ENCODE peak calls at places on chromosomes 3 and 15, in eight cellular contexts. J is cardiac muscle cell, X is psoas muscle, F is thoracic aorta, Q is MM.1S, I is RWPE2, N is body of pancreas, H is left lung. B is an unnamed sample.

GRCh38 chr3:141302364-141303141 is 65.8 kb upstream of the ZBTB38 start:
- DNase-seq in F (no peak), I (no peak), Q (no peak), H (no peak), J (no peak), X (no peak), N (no peak), B (no peak)

GRCh38 chr15:47870300-47870955 is 153.1 kb downstream of the SEMA6D start:
- DNase-seq in X (no peak), N (no peak), H (no peak), J (no peak), Q (no peak), F (no peak), I (no peak), B (no peak)

GRCh38 chr3:192212979-192213378 is 514.4 kb downstream of the FGF12 start:
- DNase-seq in J (no peak), H (peak), N (no peak), Q (no peak), I (no peak), X (no peak), F (no peak), B (no peak)

GRCh38 chr3:60333710-60334109 is 917.5 kb downstream of the FHIT start:
- DNase-seq in J (no peak), Q (no peak), X (no peak), I (no peak), N (no peak), F (no peak), H (no peak), B (no peak)

GRCh38 chr3:9047465-9048346 is 84.4 kb upstream of the RAD18 start:
- DNase-seq in H (no peak), Q (no peak), X (no peak), I (no peak), N (no peak), J (no peak), F (no peak), B (no peak)

GRCh38 chr3:149460123-149460522 is 14.4 kb upstream of the TM4SF4 start:
- DNase-seq in J (no peak), F (no peak), Q (no peak), X (no peak), I (no peak), N (peak), H (no peak), B (no peak)

GRCh38 chr15:45134682-45135604 is 5.1 kb downstream of the DUOX1 start:
- DNase-seq in Q (no peak), X (no peak), F (no peak), I (peak), H (no peak), J (peak), N (peak), B (no peak)

GRCh38 chr3:157163554-157163953 is 3.6 kb upstream of the CCNL1 start:
- DNase-seq in I (no peak), J (no peak), H (no peak), F (no peak), N (no peak), X (no peak), Q (no peak), B (no peak)

GRCh38 chr15:52759969-52760368 is 30.2 kb downstream of the ONECUT1 start:
- DNase-seq in I (no peak), N (no peak), X (no peak), Q (no peak), F (no peak), H (no peak), J (no peak), B (no peak)

GRCh38 chr3:4670352-4670751 is 177.2 kb downstream of the ITPR1 start:
- DNase-seq in J (peak), F (no peak), H (no peak), N (no peak), I (no peak), Q (no peak), X (no peak), B (no peak)

GRCh38 chr15:93158104-93158503 is 69.1 kb upstream of the RGMA start:
- DNase-seq in Q (no peak), N (no peak), H (no peak), I (no peak), F (no peak), X (peak), J (no peak), B (no peak)

GRCh38 chr15:67884514-67885225 is 44.8 kb upstream of the RNU6-1 start:
- DNase-seq in Q (peak), I (peak), J (peak), H (peak), N (peak), F (peak), X (peak), B (peak)

GRCh38 chr3:179954226-179954870 is 82.4 kb downstream of the PEX5L start:
- DNase-seq in Q (no peak), I (no peak), H (no peak), J (no peak), F (no peak), N (no peak), X (no peak), B (no peak)

GRCh38 chr3:90091557-90091956 is 984.1 kb downstream of the EPHA3 start:
- DNase-seq in Q (peak), J (peak), I (no peak), F (no peak), H (no peak), X (no peak), N (no peak), B (no peak)

GRCh38 chr3:132083583-132084372 is 49.0 kb upstream of the CPNE4 start:
- DNase-seq in I (no peak), F (no peak), N (no peak), J (no peak), X (no peak), Q (no peak), H (no peak), B (no peak)

DNA sequence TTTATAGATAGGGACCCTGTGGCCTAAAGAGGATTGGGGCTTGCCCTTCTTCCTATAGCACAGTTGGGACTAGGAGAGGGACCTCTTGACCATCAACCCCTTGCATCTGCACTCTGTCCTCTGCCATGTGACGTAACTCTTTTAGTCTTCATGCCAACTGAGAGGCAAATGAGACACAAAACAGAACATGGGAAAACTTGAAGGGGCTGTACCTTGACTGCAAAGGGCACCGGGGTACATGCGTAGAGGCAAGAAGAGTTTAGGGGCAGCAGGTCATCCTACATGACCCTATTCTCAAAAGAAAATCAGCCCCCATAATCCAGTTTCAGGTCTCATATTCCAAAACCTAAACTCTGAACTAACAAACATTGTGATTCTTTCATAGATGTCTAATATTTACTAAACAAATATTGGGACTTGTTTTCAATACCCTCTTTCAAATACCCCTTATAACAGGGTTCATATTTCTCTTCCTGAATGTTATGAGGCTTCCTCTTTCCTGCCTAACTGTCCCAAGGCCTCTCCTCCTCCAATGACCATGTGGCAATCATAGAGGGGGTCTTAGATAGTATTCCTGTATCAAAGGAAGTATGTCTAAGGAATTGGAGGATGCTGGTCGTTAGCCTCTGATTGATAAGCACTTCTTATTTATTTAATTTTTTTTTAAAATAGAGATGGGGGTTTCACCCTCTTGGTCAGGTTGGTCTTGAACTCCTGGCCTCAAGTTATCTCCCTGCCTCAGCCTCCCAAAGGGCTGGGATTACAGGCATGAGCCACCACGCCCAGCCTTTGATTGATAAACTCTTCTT is 20.6 kb downstream of the ACKR2 start:
- DNase-seq in X (no peak), I (no peak), Q (no peak), H (no peak), N (no peak), J (no peak), F (no peak), B (no peak)
- H3K27ac ChIP-seq in X (no peak), I (peak), Q (no peak), H (no peak), N (no peak), J (no peak), F (no peak), B (no peak)

GRCh38 chr3:190044142-190044541 is 76.6 kb downstream of the P3H2 start:
- DNase-seq in J (no peak), X (no peak), F (no peak), H (no peak), Q (no peak), I (no peak), N (no peak), B (no peak)

GRCh38 chr3:190053919-190054672 is 66.6 kb downstream of the P3H2 start:
- DNase-seq in N (no peak), H (no peak), J (no peak), Q (no peak), F (no peak), X (no peak), I (no peak), B (no peak)

GRCh38 chr3:190044974-190045373 is 75.7 kb downstream of the P3H2 start:
- DNase-seq in H (no peak), F (no peak), N (no peak), J (no peak), X (no peak), Q (no peak), I (no peak), B (no peak)

GRCh38 chr3:190051643-190052042 is 69.1 kb downstream of the P3H2 start:
- DNase-seq in F (no peak), I (no peak), N (no peak), H (no peak), J (no peak), Q (no peak), X (no peak), B (no peak)

DNA sequence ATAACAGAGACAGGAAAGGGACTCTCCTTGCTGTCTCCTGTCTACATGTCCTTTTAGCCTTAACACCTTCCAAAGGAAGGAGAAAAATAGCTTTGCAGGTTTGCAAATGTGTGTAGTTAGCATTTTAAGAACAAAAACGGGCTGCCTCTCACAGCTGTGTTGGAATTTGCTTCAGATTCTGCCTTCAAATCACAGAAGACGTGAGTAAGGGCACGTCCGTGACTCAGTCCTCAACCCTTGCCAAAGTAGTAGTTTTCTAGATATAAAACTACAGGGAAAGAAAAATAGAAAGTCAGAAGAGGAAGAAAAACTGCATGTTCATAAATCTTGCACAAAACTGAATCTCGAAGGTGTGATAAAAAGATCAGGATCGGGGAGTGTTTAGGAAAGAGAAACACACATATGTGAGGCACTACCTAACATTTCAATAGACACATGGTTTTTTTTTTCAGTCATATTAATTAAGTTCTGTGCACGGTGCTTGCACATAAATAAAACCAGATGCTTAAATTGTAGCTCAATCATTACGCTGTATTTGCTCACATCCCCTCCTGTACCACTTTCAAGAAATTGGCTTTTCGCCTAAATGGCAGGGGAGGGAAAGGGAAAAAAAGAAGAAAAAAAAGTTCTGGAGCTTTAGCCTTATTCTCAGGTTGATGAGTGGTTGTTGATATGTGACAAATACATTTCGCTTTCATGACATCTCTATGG is 71.7 kb downstream of the P3H2 start:
- DNase-seq in X (no peak), N (no peak), H (no peak), J (no peak), Q (no peak), I (no peak), F (peak), B (no peak)
- H3K4me3 ChIP-seq in X (no peak), N (no peak), H (no peak), J (no peak), Q (no peak), I (peak), F (peak), B (no peak)

GRCh38 chr15:33113666-33114483 is 80.6 kb downstream of the FMN1 start:
- DNase-seq in F (no peak), N (no peak), J (no peak), H (no peak), I (no peak), X (no peak), Q (no peak), B (no peak)

GRCh38 chr15:33115191-33115861 is 79.2 kb downstream of the FMN1 start:
- DNase-seq in H (no peak), I (no peak), X (no peak), J (peak), F (no peak), Q (no peak), N (no peak), B (no peak)

GRCh38 chr15:33111051-33111451 is 83.5 kb downstream of the FMN1 start:
- DNase-seq in Q (no peak), I (no peak), F (no peak), J (no peak), N (no peak), H (no peak), X (no peak), B (no peak)

GRCh38 chr15:33114484-33114767 is 80.1 kb downstream of the FMN1 start:
- DNase-seq in F (no peak), N (no peak), X (no peak), Q (no peak), H (no peak), J (no peak), I (no peak), B (no peak)

DNA sequence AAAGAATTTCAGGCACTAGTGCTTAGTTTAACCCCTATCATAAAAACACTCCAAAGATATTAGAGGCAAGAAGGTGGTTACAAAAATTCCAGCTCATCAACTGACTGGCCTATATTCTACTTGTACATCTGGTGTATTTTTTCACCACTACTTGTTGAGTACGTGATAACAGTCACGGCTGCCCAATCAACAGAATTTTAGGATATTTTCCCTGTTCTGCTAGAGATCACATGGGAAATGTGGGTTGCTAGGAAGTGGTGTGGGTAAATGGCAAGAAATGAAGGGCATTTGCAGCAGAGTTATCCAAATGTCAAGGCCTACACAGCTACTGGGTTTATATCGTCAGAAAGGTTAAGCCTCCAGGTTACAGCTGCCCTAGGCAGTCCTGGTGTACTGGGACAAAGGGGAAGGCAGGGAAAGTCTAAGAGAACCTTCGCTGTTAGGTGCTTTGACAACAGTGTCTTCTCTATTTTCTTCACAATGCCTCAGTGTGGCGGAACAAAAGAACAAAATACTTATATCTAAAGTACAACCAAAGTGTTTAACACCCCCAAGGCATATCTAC is 81.9 kb downstream of the FMN1 start:
- DNase-seq in J (no peak), Q (no peak), F (no peak), H (no peak), N (no peak), I (no peak), X (no peak), B (no peak)
- TF ChIP-seq CTCF in J (no peak), Q (no peak), F (no peak), H (no peak), N (no peak), I (no peak), X (no peak), B (no peak)

GRCh38 chr15:73981761-73982222 is 10.3 kb downstream of the STOML1 start:
- DNase-seq in X (no peak), H (no peak), J (no peak), F (no peak), I (no peak), Q (no peak), N (no peak), B (no peak)
- H3K27ac ChIP-seq in X (peak), H (peak), J (no peak), F (peak), I (peak), Q (no peak), N (peak), B (no peak)

GRCh38 chr3:46406440-46406785 is 453 bp downstream of the CCR5AS start:
- DNase-seq in J (no peak), Q (no peak), H (no peak), I (no peak), F (no peak), X (no peak), N (no peak), B (no peak)

GRCh38 chr3:46407976-46408375 is 917 bp downstream of the CCRL2 start:
- DNase-seq in Q (no peak), J (no peak), H (no peak), F (no peak), I (no peak), X (peak), N (no peak), B (no peak)

GRCh38 chr3:46408853-46409252 is 1.8 kb downstream of the CCRL2 start:
- DNase-seq in N (no peak), X (no peak), Q (no peak), I (no peak), J (no peak), H (no peak), F (no peak), B (no peak)

GRCh38 chr3:46406786-46407611 is at the start of the genes CCR5AS and CCRL2:
- DNase-seq in Q (peak), I (no peak), N (peak), H (peak), X (peak), F (no peak), J (peak), B (peak)

GRCh38 chr3:46405301-46406079 is 1.4 kb downstream of the CCR5AS start:
- DNase-seq in I (no peak), Q (no peak), X (no peak), F (no peak), H (no peak), N (peak), J (no peak), B (no peak)
- H3K4me3 ChIP-seq in I (no peak), Q (no peak), X (no peak), F (peak), H (no peak), N (no peak), J (no peak), B (no peak)